ENCODE peak calls at places on chromosomes 16 and 17, in six cellular contexts. One of them, this sample, is unnamed.

GRCh38 chr17:59001158-59001814 is 105.4 kb downstream of the TRIM37 start:
- DNase-seq in IMR-90: peak; percentile 67
- DNase-seq in heart right ventricle: no peak
- DNase-seq in astrocyte of the spinal cord: peak; percentile 61
- DNase-seq in BJ: peak; percentile 12
- DNase-seq in fibroblast of mammary gland: peak; percentile 38
- DNase-seq in this sample: no peak

GRCh38 chr16:74561626-74562025 is 45.3 kb downstream of the GLG1 start:
- DNase-seq in IMR-90: peak; percentile 18
- DNase-seq in heart right ventricle: no peak
- DNase-seq in astrocyte of the spinal cord: no peak
- DNase-seq in BJ: no peak
- DNase-seq in fibroblast of mammary gland: peak; percentile 17
- DNase-seq in this sample: no peak

GRCh38 chr17:57332501-57332900 is 76.2 kb downstream of the MSI2 start:
- DNase-seq in IMR-90: no peak
- DNase-seq in heart right ventricle: no peak
- DNase-seq in astrocyte of the spinal cord: no peak
- DNase-seq in BJ: no peak
- DNase-seq in fibroblast of mammary gland: no peak
- DNase-seq in this sample: no peak

GRCh38 chr17:50257574-50258224 is 16.6 kb upstream of the TMEM92 start:
- DNase-seq in IMR-90: no peak
- DNase-seq in heart right ventricle: no peak
- DNase-seq in astrocyte of the spinal cord: no peak
- DNase-seq in BJ: no peak
- DNase-seq in fibroblast of mammary gland: no peak
- DNase-seq in this sample: no peak

GRCh38 chr16:89381788-89382187 is 108.6 kb downstream of the ANKRD11 start:
- DNase-seq in IMR-90: no peak
- DNase-seq in heart right ventricle: no peak
- DNase-seq in astrocyte of the spinal cord: no peak
- DNase-seq in BJ: no peak
- DNase-seq in fibroblast of mammary gland: no peak
- DNase-seq in this sample: no peak

GRCh38 chr16:22205577-22206012 is 483 bp upstream of the EEF2K start:
- DNase-seq in IMR-90: no peak
- DNase-seq in heart right ventricle: no peak
- DNase-seq in astrocyte of the spinal cord: no peak
- DNase-seq in BJ: no peak
- DNase-seq in fibroblast of mammary gland: no peak
- DNase-seq in this sample: no peak

GRCh38 chr17:27743288-27743885 is 56.9 kb downstream of the NOS2 start:
- DNase-seq in IMR-90: no peak
- DNase-seq in heart right ventricle: no peak
- DNase-seq in astrocyte of the spinal cord: no peak
- DNase-seq in BJ: no peak
- DNase-seq in fibroblast of mammary gland: no peak
- DNase-seq in this sample: no peak

GRCh38 chr17:63932008-63932561 is at the start of gene CD79B:
- DNase-seq in IMR-90: no peak
- DNase-seq in heart right ventricle: no peak
- DNase-seq in astrocyte of the spinal cord: no peak
- DNase-seq in BJ: no peak
- DNase-seq in fibroblast of mammary gland: no peak
- DNase-seq in this sample: no peak

GRCh38 chr17:4968166-4968915 is 724 bp upstream of the SPAG7 start:
- DNase-seq in IMR-90: no peak
- DNase-seq in heart right ventricle: no peak
- DNase-seq in astrocyte of the spinal cord: no peak
- DNase-seq in BJ: no peak
- DNase-seq in fibroblast of mammary gland: no peak
- DNase-seq in this sample: no peak

GRCh38 chr17:70313450-70313849 is 144.1 kb downstream of the KCNJ2 start:
- DNase-seq in IMR-90: peak; percentile 86
- DNase-seq in heart right ventricle: no peak
- DNase-seq in astrocyte of the spinal cord: peak; percentile 69
- DNase-seq in BJ: no peak
- DNase-seq in fibroblast of mammary gland: peak; percentile 65
- DNase-seq in this sample: no peak

GRCh38 chr17:43018008-43018853 is 4.0 kb downstream of the VAT1 start:
- DNase-seq in IMR-90: no peak
- DNase-seq in heart right ventricle: no peak
- DNase-seq in astrocyte of the spinal cord: peak; percentile 31
- DNase-seq in BJ: no peak
- DNase-seq in fibroblast of mammary gland: no peak
- DNase-seq in this sample: no peak

GRCh38 chr16:84547539-84548058 is 43.1 kb upstream of the MEAK7 start:
- DNase-seq in IMR-90: no peak
- DNase-seq in heart right ventricle: no peak
- DNase-seq in astrocyte of the spinal cord: no peak
- DNase-seq in BJ: no peak
- DNase-seq in fibroblast of mammary gland: no peak
- DNase-seq in this sample: no peak

GRCh38 chr17:15261818-15262290 is 3.3 kb downstream of the PMP22 start:
- DNase-seq in IMR-90: no peak
- DNase-seq in heart right ventricle: peak; percentile 30
- DNase-seq in astrocyte of the spinal cord: peak; percentile 51
- DNase-seq in BJ: no peak
- DNase-seq in fibroblast of mammary gland: no peak
- DNase-seq in this sample: no peak

GRCh38 chr17:82647593-82648164 is 565 bp downstream of the WDR45B start:
- DNase-seq in IMR-90: no peak
- DNase-seq in heart right ventricle: peak; percentile 50
- DNase-seq in astrocyte of the spinal cord: no peak
- DNase-seq in BJ: no peak
- DNase-seq in fibroblast of mammary gland: no peak
- DNase-seq in this sample: no peak

GRCh38 chr17:62714016-62714777 is 86.7 kb downstream of the MRC2 start:
- DNase-seq in IMR-90: peak; percentile 79
- DNase-seq in heart right ventricle: no peak
- DNase-seq in astrocyte of the spinal cord: peak; percentile 34
- DNase-seq in BJ: no peak
- DNase-seq in fibroblast of mammary gland: peak; percentile 73
- DNase-seq in this sample: no peak

GRCh38 chr17:15742051-15742795 is 10.1 kb downstream of the TBC1D26 start:
- DNase-seq in IMR-90: no peak
- DNase-seq in heart right ventricle: no peak
- DNase-seq in astrocyte of the spinal cord: no peak
- DNase-seq in BJ: no peak
- DNase-seq in fibroblast of mammary gland: no peak
- DNase-seq in this sample: no peak

GRCh38 chr16:69123894-69124293 is 8.5 kb downstream of the CHTF8 start:
- DNase-seq in IMR-90: peak; percentile 76
- DNase-seq in heart right ventricle: no peak
- DNase-seq in astrocyte of the spinal cord: peak; percentile 74
- DNase-seq in BJ: no peak
- DNase-seq in fibroblast of mammary gland: peak; percentile 77
- DNase-seq in this sample: no peak

GRCh38 chr17:42347198-42347597 is 41.0 kb downstream of the STAT3 start:
- DNase-seq in IMR-90: peak; percentile 86
- DNase-seq in heart right ventricle: no peak
- DNase-seq in astrocyte of the spinal cord: peak; percentile 90
- DNase-seq in BJ: peak; percentile 79
- DNase-seq in fibroblast of mammary gland: peak; percentile 90
- DNase-seq in this sample: no peak

GRCh38 chr17:70552230-70552981 is 383.1 kb downstream of the KCNJ2 start:
- DNase-seq in IMR-90: peak; percentile 49
- DNase-seq in heart right ventricle: no peak
- DNase-seq in astrocyte of the spinal cord: peak; percentile 70
- DNase-seq in BJ: no peak
- DNase-seq in fibroblast of mammary gland: peak; percentile 55
- DNase-seq in this sample: no peak

GRCh38 chr17:30600830-30601494 is 123.8 kb downstream of the GOSR1 start:
- DNase-seq in IMR-90: peak; percentile 11
- DNase-seq in heart right ventricle: no peak
- DNase-seq in astrocyte of the spinal cord: peak; percentile 22
- DNase-seq in BJ: no peak
- DNase-seq in fibroblast of mammary gland: peak; percentile 18
- DNase-seq in this sample: no peak

GRCh38 chr17:50060951-50061712 is 5.2 kb downstream of the ITGA3 start:
- DNase-seq in IMR-90: peak; percentile 75
- DNase-seq in heart right ventricle: peak; percentile 83
- DNase-seq in astrocyte of the spinal cord: peak; percentile 48
- DNase-seq in BJ: no peak
- DNase-seq in fibroblast of mammary gland: peak; percentile 79
- DNase-seq in this sample: no peak

GRCh38 chr17:75370288-75370687 is 35.2 kb downstream of the GRB2 start:
- DNase-seq in IMR-90: no peak
- DNase-seq in heart right ventricle: peak; percentile 27
- DNase-seq in astrocyte of the spinal cord: no peak
- DNase-seq in BJ: no peak
- DNase-seq in fibroblast of mammary gland: peak; percentile 6
- DNase-seq in this sample: no peak

GRCh38 chr17:39239640-39240314 is 14.0 kb upstream of the STAC2 start:
- DNase-seq in IMR-90: no peak
- DNase-seq in heart right ventricle: peak; percentile 30
- DNase-seq in astrocyte of the spinal cord: no peak
- DNase-seq in BJ: no peak
- DNase-seq in fibroblast of mammary gland: no peak
- DNase-seq in this sample: no peak

GRCh38 chr16:85566502-85567100 is 46.5 kb upstream of the GSE1 start:
- DNase-seq in IMR-90: no peak
- DNase-seq in heart right ventricle: no peak
- DNase-seq in astrocyte of the spinal cord: no peak
- DNase-seq in BJ: no peak
- DNase-seq in fibroblast of mammary gland: no peak
- DNase-seq in this sample: no peak

GRCh38 chr16:67029249-67030096 is 524 bp downstream of the CBFB start:
- DNase-seq in IMR-90: peak; percentile 52
- DNase-seq in heart right ventricle: peak; percentile 73
- DNase-seq in astrocyte of the spinal cord: peak; percentile 54
- DNase-seq in BJ: no peak
- DNase-seq in fibroblast of mammary gland: peak; percentile 48
- DNase-seq in this sample: peak; percentile 75

GRCh38 chr16:53502331-53503269 is at the start of gene AKTIP:
- DNase-seq in IMR-90: peak; percentile 52
- DNase-seq in heart right ventricle: no peak
- DNase-seq in astrocyte of the spinal cord: peak; percentile 37
- DNase-seq in BJ: no peak
- DNase-seq in fibroblast of mammary gland: peak; percentile 35
- DNase-seq in this sample: no peak

DNA sequence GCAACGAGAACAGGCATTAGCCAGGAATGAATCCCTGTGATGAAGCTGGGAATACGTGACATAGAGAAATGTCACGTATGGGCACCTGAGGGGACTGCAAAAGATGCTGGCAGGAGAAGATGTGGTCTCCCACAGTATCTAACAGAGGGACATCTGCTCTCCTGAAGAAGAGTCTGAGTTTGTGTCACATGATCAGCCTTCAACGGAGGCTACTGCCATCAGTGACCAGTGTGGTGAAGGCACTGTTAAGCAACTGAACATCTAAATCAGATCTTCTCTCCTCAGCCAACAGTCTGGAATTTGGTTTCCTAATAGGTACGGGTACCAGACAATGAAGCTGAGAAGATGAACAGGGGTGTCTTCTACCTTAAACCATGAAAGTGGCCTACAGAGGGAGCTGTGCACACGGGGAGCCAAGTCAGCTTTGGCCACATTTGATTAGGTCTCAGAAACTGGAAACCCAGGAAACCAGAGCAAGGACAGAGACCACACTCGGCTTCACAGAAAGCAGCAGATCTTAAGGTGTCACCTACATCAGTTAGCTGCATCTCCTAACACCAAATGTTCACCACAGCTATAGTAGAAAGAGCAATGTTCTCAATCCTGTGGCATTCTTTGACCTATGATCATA is 41.8 kb downstream of the BRD7 start:
- DNase-seq in IMR-90: peak; percentile 36
- DNase-seq in heart right ventricle: no peak
- DNase-seq in astrocyte of the spinal cord: peak; percentile 42
- DNase-seq in BJ: no peak
- DNase-seq in fibroblast of mammary gland: peak; percentile 58
- DNase-seq in this sample: no peak
- TF ChIP-seq CTCF in IMR-90: peak; percentile 46
- TF ChIP-seq CTCF in heart right ventricle: peak; percentile 49
- TF ChIP-seq CTCF in astrocyte of the spinal cord: peak; percentile 66
- TF ChIP-seq CTCF in BJ: peak; percentile 58
- TF ChIP-seq CTCF in fibroblast of mammary gland: peak; percentile 68
- TF ChIP-seq CTCF in this sample: peak; percentile 69

DNA sequence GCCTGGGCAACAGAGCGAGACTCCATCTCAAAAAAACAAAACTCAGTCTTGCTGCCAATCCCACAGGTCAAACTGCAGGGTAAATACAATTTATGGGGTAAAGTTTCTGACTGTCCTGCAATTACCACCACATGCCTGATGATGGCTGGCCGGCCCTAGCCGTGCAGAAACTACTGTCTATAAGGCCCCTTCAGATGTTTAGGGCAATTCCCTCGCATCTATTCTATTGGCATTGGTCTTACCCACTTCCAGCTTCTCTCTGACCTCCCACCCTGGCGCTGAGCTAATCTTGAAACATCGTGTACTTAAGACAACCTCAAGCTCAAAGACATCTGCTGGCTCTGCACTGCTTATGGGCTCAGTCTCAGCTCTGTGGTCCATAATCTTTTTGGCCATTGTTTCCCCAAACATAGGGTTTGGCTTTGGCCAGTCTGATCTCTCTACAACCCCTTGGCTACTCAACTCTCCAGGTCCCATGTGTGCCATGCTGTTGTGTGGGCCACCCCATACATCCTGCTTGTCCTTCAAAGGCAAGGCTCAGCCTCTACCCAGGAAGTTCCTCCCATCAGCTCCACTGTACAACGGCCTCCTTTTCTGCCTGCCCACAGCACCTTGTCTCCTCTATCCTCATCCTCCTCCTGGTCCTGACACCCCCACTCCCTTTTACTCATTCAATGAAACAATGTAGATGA is 16.6 kb downstream of the MAP3K14 start:
- DNase-seq in IMR-90: no peak
- DNase-seq in heart right ventricle: no peak
- DNase-seq in astrocyte of the spinal cord: no peak
- DNase-seq in BJ: no peak
- DNase-seq in fibroblast of mammary gland: no peak
- DNase-seq in this sample: no peak
- TF ChIP-seq CTCF in IMR-90: no peak
- TF ChIP-seq CTCF in heart right ventricle: no peak
- TF ChIP-seq CTCF in astrocyte of the spinal cord: no peak
- TF ChIP-seq CTCF in BJ: no peak
- TF ChIP-seq CTCF in fibroblast of mammary gland: no peak
- TF ChIP-seq CTCF in this sample: no peak

GRCh38 chr17:80147035-80147939 is at the start of gene EIF4A3:
- DNase-seq in IMR-90: peak; percentile 99
- DNase-seq in heart right ventricle: peak; percentile 98
- DNase-seq in astrocyte of the spinal cord: peak; percentile 100
- DNase-seq in BJ: peak; percentile 98
- DNase-seq in fibroblast of mammary gland: peak; percentile 98
- DNase-seq in this sample: peak; percentile 96
- TF ChIP-seq CTCF in IMR-90: no peak
- TF ChIP-seq CTCF in heart right ventricle: peak; percentile 23
- TF ChIP-seq CTCF in astrocyte of the spinal cord: no peak
- TF ChIP-seq CTCF in BJ: peak; percentile 1
- TF ChIP-seq CTCF in fibroblast of mammary gland: no peak
- TF ChIP-seq CTCF in this sample: no peak

DNA sequence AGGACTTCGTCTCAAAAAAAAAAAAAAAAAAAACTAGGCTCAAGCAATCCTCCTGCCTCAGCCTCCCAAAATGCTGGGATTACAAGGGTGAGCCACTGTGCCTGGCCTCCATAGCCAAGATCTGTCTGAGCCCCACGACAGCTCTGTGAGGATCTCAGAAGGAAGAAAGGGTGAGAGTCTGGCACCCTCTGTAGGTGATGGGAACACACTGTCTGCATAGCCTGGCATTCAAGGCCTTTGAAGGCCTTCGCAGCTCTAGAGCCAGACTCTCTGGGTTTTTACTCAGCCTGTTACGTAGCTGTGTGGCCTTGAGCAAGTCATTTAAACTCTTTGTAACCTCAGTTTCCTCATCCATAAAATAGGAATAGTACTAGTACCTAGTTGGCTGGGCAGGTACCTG is 6.3 kb upstream of the XPO6 start:
- DNase-seq in IMR-90: peak; percentile 52
- DNase-seq in heart right ventricle: no peak
- DNase-seq in astrocyte of the spinal cord: peak; percentile 40
- DNase-seq in BJ: no peak
- DNase-seq in fibroblast of mammary gland: peak; percentile 66
- DNase-seq in this sample: no peak
- TF ChIP-seq CTCF in IMR-90: peak; percentile 57
- TF ChIP-seq CTCF in heart right ventricle: peak; percentile 19
- TF ChIP-seq CTCF in astrocyte of the spinal cord: peak; percentile 63
- TF ChIP-seq CTCF in BJ: peak; percentile 76
- TF ChIP-seq CTCF in fibroblast of mammary gland: peak; percentile 65
- TF ChIP-seq CTCF in this sample: peak; percentile 41

This sample was measured in type B pancreatic cell.